ENCODE peak calls at places on chromosome 18, in seven cellular contexts. E is germinal center, P is IMR-90, N is neuronal stem cell, L is AG09309, Z is spleen, W is anterior cingulate cortex. G is an unnamed sample.

GRCh38 chr18:66727991-66728390 is 124.1 kb upstream of the CDH19 start:
- DNase-seq in N (no peak), P (no peak), Z (no peak), L (no peak), E (no peak), W (no peak), G (no peak)

GRCh38 chr18:24968233-24968775 is 383.7 kb downstream of the ZNF521 start:
- DNase-seq in L (peak), N (no peak), Z (no peak), W (no peak), P (peak), E (no peak), G (no peak)

GRCh38 chr18:79581911-79582310 is 97.7 kb upstream of the CTDP1 start:
- DNase-seq in Z (peak), N (no peak), L (no peak), P (no peak), W (no peak), E (no peak), G (no peak)

GRCh38 chr18:32019251-32019943 is 772 bp downstream of the RNF125 start:
- DNase-seq in W (no peak), L (no peak), E (peak), N (peak), P (no peak), Z (peak), G (peak)

GRCh38 chr18:44803019-44803650 is 122.4 kb downstream of the SETBP1 start:
- DNase-seq in N (no peak), E (no peak), P (peak), L (no peak), Z (no peak), W (no peak), G (no peak)

GRCh38 chr18:79599503-79599931 is 80.1 kb upstream of the CTDP1 start:
- DNase-seq in E (no peak), N (no peak), W (no peak), P (peak), L (no peak), Z (peak), G (peak)

GRCh38 chr18:7678801-7679200 is 111.7 kb downstream of the PTPRM start:
- DNase-seq in E (no peak), L (no peak), Z (no peak), W (no peak), P (no peak), N (no peak), G (no peak)

GRCh38 chr18:77657651-77658308 is 408.1 kb downstream of the GALR1 start:
- DNase-seq in P (no peak), Z (no peak), N (no peak), W (no peak), E (no peak), L (no peak), G (no peak)

GRCh38 chr18:79774111-79774510 is 23.6 kb upstream of the KCNG2 start:
- DNase-seq in Z (peak), N (no peak), P (no peak), E (no peak), W (no peak), L (no peak), G (no peak)